ENCODE peak calls at places on chromosomes 13 and 19, in eight cellular contexts. One of them, this sample, is unnamed.

GRCh38 chr19:2488405-2488941 is 12.5 kb downstream of the GADD45B start:
- DNase-seq in GM12878: no peak
- DNase-seq in transverse colon: peak
- DNase-seq in HCT116: no peak
- DNase-seq in suprapubic skin: no peak
- DNase-seq in HepG2: no peak
- DNase-seq in K562: no peak
- DNase-seq in stomach: no peak
- DNase-seq in this sample: no peak

GRCh38 chr13:73040968-73041580 is 17.7 kb upstream of the KLF5 start:
- DNase-seq in GM12878: no peak
- DNase-seq in transverse colon: peak
- DNase-seq in HCT116: no peak
- DNase-seq in suprapubic skin: no peak
- DNase-seq in HepG2: peak
- DNase-seq in K562: no peak
- DNase-seq in stomach: no peak
- DNase-seq in this sample: no peak

GRCh38 chr19:17846146-17846545 is 1.6 kb downstream of the JAK3 start:
- DNase-seq in GM12878: peak
- DNase-seq in transverse colon: peak
- DNase-seq in HCT116: no peak
- DNase-seq in suprapubic skin: no peak
- DNase-seq in HepG2: no peak
- DNase-seq in K562: no peak
- DNase-seq in stomach: no peak
- DNase-seq in this sample: no peak

GRCh38 chr19:19009951-19010350 is 23.4 kb downstream of the SUGP2 start:
- DNase-seq in GM12878: no peak
- DNase-seq in transverse colon: no peak
- DNase-seq in HCT116: no peak
- DNase-seq in suprapubic skin: no peak
- DNase-seq in HepG2: no peak
- DNase-seq in K562: no peak
- DNase-seq in stomach: no peak
- DNase-seq in this sample: no peak

GRCh38 chr13:34145061-34145460 is 327.1 kb downstream of the RFC3 start:
- DNase-seq in GM12878: no peak
- DNase-seq in transverse colon: no peak
- DNase-seq in HCT116: no peak
- DNase-seq in suprapubic skin: no peak
- DNase-seq in HepG2: no peak
- DNase-seq in K562: no peak
- DNase-seq in stomach: no peak
- DNase-seq in this sample: no peak

GRCh38 chr13:93862259-93862658 is 617.2 kb downstream of the DCT start:
- DNase-seq in GM12878: no peak
- DNase-seq in transverse colon: no peak
- DNase-seq in HCT116: no peak
- DNase-seq in suprapubic skin: no peak
- DNase-seq in HepG2: no peak
- DNase-seq in K562: no peak
- DNase-seq in stomach: no peak
- DNase-seq in this sample: no peak

GRCh38 chr13:43305416-43305815 is 282.0 kb downstream of the DNAJC15 start:
- DNase-seq in GM12878: no peak
- DNase-seq in transverse colon: no peak
- DNase-seq in HCT116: no peak
- DNase-seq in suprapubic skin: no peak
- DNase-seq in HepG2: no peak
- DNase-seq in K562: no peak
- DNase-seq in stomach: no peak
- DNase-seq in this sample: no peak

GRCh38 chr19:16032509-16033135 is 43.7 kb upstream of the TPM4 start:
- DNase-seq in GM12878: no peak
- DNase-seq in transverse colon: no peak
- DNase-seq in HCT116: no peak
- DNase-seq in suprapubic skin: no peak
- DNase-seq in HepG2: no peak
- DNase-seq in K562: no peak
- DNase-seq in stomach: peak
- DNase-seq in this sample: no peak

GRCh38 chr13:64505511-64505910 is 2724.6 kb downstream of the PCDH9 start:
- DNase-seq in GM12878: no peak
- DNase-seq in transverse colon: no peak
- DNase-seq in HCT116: no peak
- DNase-seq in suprapubic skin: no peak
- DNase-seq in HepG2: no peak
- DNase-seq in K562: no peak
- DNase-seq in stomach: no peak
- DNase-seq in this sample: no peak

GRCh38 chr19:44625531-44626066 is 12.2 kb downstream of the IGSF23 start:
- DNase-seq in GM12878: no peak
- DNase-seq in transverse colon: no peak
- DNase-seq in HCT116: no peak
- DNase-seq in suprapubic skin: no peak
- DNase-seq in HepG2: no peak
- DNase-seq in K562: no peak
- DNase-seq in stomach: no peak
- DNase-seq in this sample: no peak

GRCh38 chr19:1453525-1454371 is 3.8 kb downstream of the APC2 start:
- DNase-seq in GM12878: no peak
- DNase-seq in transverse colon: no peak
- DNase-seq in HCT116: no peak
- DNase-seq in suprapubic skin: no peak
- DNase-seq in HepG2: no peak
- DNase-seq in K562: no peak
- DNase-seq in stomach: no peak
- DNase-seq in this sample: peak

GRCh38 chr19:48516536-48516935 is 4.9 kb upstream of the LMTK3 start:
- DNase-seq in GM12878: no peak
- DNase-seq in transverse colon: no peak
- DNase-seq in HCT116: no peak
- DNase-seq in suprapubic skin: no peak
- DNase-seq in HepG2: no peak
- DNase-seq in K562: no peak
- DNase-seq in stomach: no peak
- DNase-seq in this sample: no peak

GRCh38 chr19:1634938-1635243 is 17.5 kb downstream of the TCF3 start:
- DNase-seq in GM12878: no peak
- DNase-seq in transverse colon: no peak
- DNase-seq in HCT116: no peak
- DNase-seq in suprapubic skin: no peak
- DNase-seq in HepG2: no peak
- DNase-seq in K562: no peak
- DNase-seq in stomach: no peak
- DNase-seq in this sample: no peak

GRCh38 chr19:49528211-49528771 is 488 bp downstream of the RCN3 start:
- DNase-seq in GM12878: no peak
- DNase-seq in transverse colon: no peak
- DNase-seq in HCT116: no peak
- DNase-seq in suprapubic skin: peak
- DNase-seq in HepG2: no peak
- DNase-seq in K562: peak
- DNase-seq in stomach: no peak
- DNase-seq in this sample: no peak

GRCh38 chr13:46672338-46673090 is 119.5 kb downstream of the LRCH1 start:
- DNase-seq in GM12878: no peak
- DNase-seq in transverse colon: no peak
- DNase-seq in HCT116: no peak
- DNase-seq in suprapubic skin: no peak
- DNase-seq in HepG2: no peak
- DNase-seq in K562: no peak
- DNase-seq in stomach: no peak
- DNase-seq in this sample: no peak

GRCh38 chr13:74657765-74658164 is 523.6 kb upstream of the KLF12 start:
- DNase-seq in GM12878: no peak
- DNase-seq in transverse colon: no peak
- DNase-seq in HCT116: no peak
- DNase-seq in suprapubic skin: no peak
- DNase-seq in HepG2: no peak
- DNase-seq in K562: no peak
- DNase-seq in stomach: no peak
- DNase-seq in this sample: no peak

GRCh38 chr13:28601581-28601980 is 57.3 kb upstream of the POMP start:
- DNase-seq in GM12878: no peak
- DNase-seq in transverse colon: no peak
- DNase-seq in HCT116: no peak
- DNase-seq in suprapubic skin: no peak
- DNase-seq in HepG2: no peak
- DNase-seq in K562: no peak
- DNase-seq in stomach: no peak
- DNase-seq in this sample: no peak
- TF ChIP-seq POLR2AphosphoS5 in GM12878: no peak
- TF ChIP-seq POLR2AphosphoS5 in transverse colon: no peak
- TF ChIP-seq POLR2AphosphoS5 in HCT116: no peak
- TF ChIP-seq POLR2AphosphoS5 in suprapubic skin: no peak
- TF ChIP-seq POLR2AphosphoS5 in HepG2: no peak
- TF ChIP-seq POLR2AphosphoS5 in K562: no peak
- TF ChIP-seq POLR2AphosphoS5 in stomach: no peak
- TF ChIP-seq POLR2AphosphoS5 in this sample: no peak

GRCh38 chr19:35344511-35345031 is 3.1 kb upstream of the FFAR1 start:
- DNase-seq in GM12878: no peak
- DNase-seq in transverse colon: no peak
- DNase-seq in HCT116: no peak
- DNase-seq in suprapubic skin: peak
- DNase-seq in HepG2: no peak
- DNase-seq in K562: no peak
- DNase-seq in stomach: no peak
- DNase-seq in this sample: no peak

GRCh38 chr19:35342430-35342829 is 5.3 kb upstream of the FFAR1 start:
- DNase-seq in GM12878: no peak
- DNase-seq in transverse colon: no peak
- DNase-seq in HCT116: no peak
- DNase-seq in suprapubic skin: no peak
- DNase-seq in HepG2: no peak
- DNase-seq in K562: no peak
- DNase-seq in stomach: no peak
- DNase-seq in this sample: no peak

GRCh38 chr19:35341006-35341405 is 6.7 kb upstream of the FFAR1 start:
- DNase-seq in GM12878: no peak
- DNase-seq in transverse colon: no peak
- DNase-seq in HCT116: no peak
- DNase-seq in suprapubic skin: no peak
- DNase-seq in HepG2: no peak
- DNase-seq in K562: no peak
- DNase-seq in stomach: no peak
- DNase-seq in this sample: no peak

GRCh38 chr19:35340431-35340830 is 7.3 kb upstream of the FFAR1 start:
- DNase-seq in GM12878: no peak
- DNase-seq in transverse colon: no peak
- DNase-seq in HCT116: no peak
- DNase-seq in suprapubic skin: no peak
- DNase-seq in HepG2: no peak
- DNase-seq in K562: no peak
- DNase-seq in stomach: no peak
- DNase-seq in this sample: no peak

GRCh38 chr19:35341565-35342225 is 6.0 kb upstream of the FFAR1 start:
- DNase-seq in GM12878: no peak
- DNase-seq in transverse colon: no peak
- DNase-seq in HCT116: no peak
- DNase-seq in suprapubic skin: no peak
- DNase-seq in HepG2: no peak
- DNase-seq in K562: no peak
- DNase-seq in stomach: no peak
- DNase-seq in this sample: no peak
- TF ChIP-seq POLR2A in GM12878: no peak
- TF ChIP-seq POLR2A in transverse colon: no peak
- TF ChIP-seq POLR2A in HCT116: no peak
- TF ChIP-seq POLR2A in suprapubic skin: no peak
- TF ChIP-seq POLR2A in HepG2: no peak
- TF ChIP-seq POLR2A in K562: no peak
- TF ChIP-seq POLR2A in stomach: no peak
- TF ChIP-seq POLR2A in this sample: no peak

GRCh38 chr13:45321230-45321629 is 19.8 kb downstream of the TPT1 start:
- DNase-seq in GM12878: no peak
- DNase-seq in transverse colon: no peak
- DNase-seq in HCT116: no peak
- DNase-seq in suprapubic skin: no peak
- DNase-seq in HepG2: no peak
- DNase-seq in K562: no peak
- DNase-seq in stomach: no peak
- DNase-seq in this sample: no peak

GRCh38 chr13:45327253-45327954 is 13.6 kb downstream of the TPT1 start:
- DNase-seq in GM12878: no peak
- DNase-seq in transverse colon: no peak
- DNase-seq in HCT116: no peak
- DNase-seq in suprapubic skin: no peak
- DNase-seq in HepG2: no peak
- DNase-seq in K562: no peak
- DNase-seq in stomach: no peak
- DNase-seq in this sample: no peak

GRCh38 chr13:45328661-45329105 is 12.3 kb downstream of the TPT1 start:
- DNase-seq in GM12878: no peak
- DNase-seq in transverse colon: no peak
- DNase-seq in HCT116: no peak
- DNase-seq in suprapubic skin: no peak
- DNase-seq in HepG2: no peak
- DNase-seq in K562: no peak
- DNase-seq in stomach: no peak
- DNase-seq in this sample: no peak

GRCh38 chr13:45331123-45331619 is 9.8 kb downstream of the TPT1 start:
- DNase-seq in GM12878: no peak
- DNase-seq in transverse colon: no peak
- DNase-seq in HCT116: no peak
- DNase-seq in suprapubic skin: no peak
- DNase-seq in HepG2: no peak
- DNase-seq in K562: no peak
- DNase-seq in stomach: no peak
- DNase-seq in this sample: no peak

DNA sequence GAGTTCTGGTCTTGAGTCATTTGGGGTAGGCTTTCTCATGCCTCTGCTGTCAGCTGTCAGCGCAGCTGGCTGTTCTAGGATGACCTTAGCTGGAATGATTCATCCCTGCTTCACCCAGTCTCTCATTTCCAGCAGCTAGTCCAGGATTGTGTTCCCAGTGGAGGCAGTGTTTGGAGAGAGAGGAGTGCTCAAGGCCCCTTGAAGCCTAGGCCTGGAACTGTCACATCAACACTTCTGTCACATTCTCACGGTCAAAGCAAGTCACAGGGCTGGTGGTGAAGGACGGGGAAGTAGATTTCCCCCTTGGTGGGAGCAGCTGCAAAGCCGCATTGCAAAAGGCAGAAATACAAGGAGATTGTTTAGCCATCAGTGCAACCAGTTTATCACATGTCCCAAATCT is 15.2 kb downstream of the TPT1 start:
- DNase-seq in GM12878: no peak
- DNase-seq in transverse colon: no peak
- DNase-seq in HCT116: no peak
- DNase-seq in suprapubic skin: no peak
- DNase-seq in HepG2: peak
- DNase-seq in K562: no peak
- DNase-seq in stomach: no peak
- DNase-seq in this sample: peak
- TF ChIP-seq POLR2AphosphoS5 in GM12878: no peak
- TF ChIP-seq POLR2AphosphoS5 in transverse colon: peak
- TF ChIP-seq POLR2AphosphoS5 in HCT116: no peak
- TF ChIP-seq POLR2AphosphoS5 in suprapubic skin: no peak
- TF ChIP-seq POLR2AphosphoS5 in HepG2: no peak
- TF ChIP-seq POLR2AphosphoS5 in K562: no peak
- TF ChIP-seq POLR2AphosphoS5 in stomach: peak
- TF ChIP-seq POLR2AphosphoS5 in this sample: peak

GRCh38 chr19:22532388-22533310 is 101.5 kb upstream of the ZNF492 start:
- DNase-seq in GM12878: no peak
- DNase-seq in transverse colon: peak
- DNase-seq in HCT116: no peak
- DNase-seq in suprapubic skin: no peak
- DNase-seq in HepG2: no peak
- DNase-seq in K562: no peak
- DNase-seq in stomach: no peak
- DNase-seq in this sample: peak
- TF ChIP-seq POLR2A in GM12878: no peak
- TF ChIP-seq POLR2A in transverse colon: no peak
- TF ChIP-seq POLR2A in HCT116: no peak
- TF ChIP-seq POLR2A in suprapubic skin: no peak
- TF ChIP-seq POLR2A in HepG2: no peak
- TF ChIP-seq POLR2A in K562: no peak
- TF ChIP-seq POLR2A in stomach: no peak
- TF ChIP-seq POLR2A in this sample: no peak